ENCODE peak calls at places on chromosomes 13 and 19, in six cellular contexts. T is A549; R is AG04450; L is cardiac muscle cell; C is CD8-positive, alpha-beta T cell; Z is right lobe of liver. H is an unnamed sample.

GRCh38 chr19:37334179-37335071 is 36.5 kb upstream of the ZNF527 start:
- DNase-seq in T (no peak), Z (peak; percentile 94), C (peak; percentile 82), R (peak; percentile 56), L (peak; percentile 94), H (peak; percentile 89)

GRCh38 chr19:39582891-39583625 is 19.3 kb upstream of the LGALS13 start:
- DNase-seq in T (no peak), R (no peak), C (no peak), L (no peak), Z (no peak), H (no peak)

GRCh38 chr13:82719987-82720386 is 1162.3 kb downstream of the SLITRK1 start:
- DNase-seq in T (no peak), C (no peak), R (no peak), Z (no peak), L (no peak), H (no peak)

GRCh38 chr19:52170863-52171320 is 529 bp downstream of the ZNF836 start:
- DNase-seq in T (no peak), L (no peak), Z (peak; percentile 48), C (no peak), R (no peak), H (peak; percentile 4)

GRCh38 chr19:40632311-40633036 is 31.3 kb downstream of the LTBP4 start:
- DNase-seq in L (no peak), T (no peak), Z (no peak), C (no peak), R (no peak), H (no peak)

GRCh38 chr19:3975144-3975543 is 4.2 kb upstream of the DAPK3 start:
- DNase-seq in L (no peak), R (no peak), C (no peak), T (no peak), Z (no peak), H (no peak)

GRCh38 chr13:24389506-24389905 is 80.1 kb downstream of the C1QTNF9 start:
- DNase-seq in T (no peak), R (no peak), C (no peak), L (no peak), Z (no peak), H (no peak)

GRCh38 chr13:77749481-77749880 is 52.0 kb downstream of the SLAIN1 start:
- DNase-seq in T (no peak), C (no peak), L (no peak), R (no peak), Z (no peak), H (no peak)

DNA sequence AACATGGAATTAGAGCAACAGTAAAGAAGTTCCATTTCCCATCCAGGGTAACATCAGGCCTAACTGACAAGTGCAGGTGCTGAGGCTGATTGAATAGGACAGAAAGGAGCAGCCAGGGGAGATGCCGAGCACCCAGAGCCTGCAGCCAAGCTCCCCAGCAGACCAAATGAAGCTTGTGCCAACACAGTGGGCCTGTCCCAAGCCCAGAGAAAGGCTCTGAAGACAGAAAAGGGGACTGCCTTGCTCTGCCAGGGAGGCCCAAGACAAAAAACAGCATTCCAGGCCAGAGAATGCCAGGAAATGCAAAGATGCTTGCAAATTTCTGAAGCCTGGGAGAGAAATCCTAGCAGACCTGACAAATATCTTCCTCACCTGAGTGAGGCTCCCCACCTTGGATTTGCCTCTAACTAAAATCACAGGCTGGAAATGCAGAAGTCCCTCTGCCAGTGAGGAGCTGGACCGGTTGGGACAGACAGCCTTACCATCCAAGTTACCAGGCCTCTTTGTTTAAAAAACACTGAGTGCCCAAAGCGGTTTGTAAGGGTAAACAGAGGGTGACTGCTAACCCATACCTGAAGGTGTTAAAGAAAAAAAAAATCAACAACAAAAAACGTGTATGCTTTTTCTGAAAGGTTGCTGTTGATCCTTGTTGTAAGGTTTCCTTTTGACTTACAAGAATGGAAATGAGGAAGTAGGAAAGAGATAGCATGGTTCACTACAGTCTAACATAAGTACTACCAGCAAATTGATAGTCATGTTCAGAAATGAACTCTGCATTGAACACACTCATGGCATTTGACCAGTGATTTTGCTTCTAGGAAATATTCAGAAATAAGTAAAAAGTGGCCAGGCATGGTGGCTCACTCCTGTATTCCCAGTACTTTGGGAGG is 11.9 kb upstream of the HMGB1 start:
- DNase-seq in L (no peak), C (no peak), Z (no peak), T (no peak), R (no peak), H (no peak)
- TF ChIP-seq CTCF in L (no peak), C (no peak), Z (no peak), T (no peak), R (no peak), H (no peak)

GRCh38 chr19:47243776-47244547 is 12.4 kb upstream of the CCDC9 start:
- DNase-seq in L (peak; percentile 99), C (peak; percentile 81), Z (peak; percentile 89), R (peak; percentile 94), T (peak; percentile 94), H (peak; percentile 86)
- H3K27ac ChIP-seq in L (no peak overlapping the region), C (peak overlapping the region; percentile 18), Z (no peak overlapping the region), R (peak overlapping the region; percentile 95), T (peak overlapping the region; percentile 82), H (peak overlapping the region; percentile 83)

DNA sequence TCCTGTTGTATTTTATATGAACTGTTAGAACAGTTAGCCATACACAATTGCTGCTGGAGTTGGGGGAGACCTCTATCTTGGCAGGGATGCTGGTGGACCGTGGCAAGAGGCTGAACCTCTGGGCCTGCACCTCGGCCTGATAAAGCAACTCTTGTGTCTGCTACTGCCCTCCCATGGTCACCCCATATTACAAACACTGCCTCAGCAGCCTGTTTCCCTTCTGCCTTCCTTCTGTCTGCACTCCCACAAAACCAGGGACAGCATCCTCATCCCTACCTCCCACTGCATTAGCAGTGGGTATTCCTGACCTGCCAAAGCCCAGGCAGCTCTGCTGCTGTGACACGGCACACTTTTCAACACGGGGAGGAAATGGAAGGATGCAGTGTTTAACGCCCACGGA is 456.4 kb downstream of the FGF14 start:
- DNase-seq in C (no peak), T (no peak), Z (no peak), R (no peak), L (no peak), H (no peak)
- TF ChIP-seq CTCF in C (no peak), T (no peak), Z (no peak), R (no peak), L (no peak), H (no peak)

GRCh38 chr13:113831061-113831460 is 32.8 kb downstream of the GAS6 start:
- DNase-seq in C (no peak), T (no peak), L (no peak), Z (no peak), R (no peak), H (no peak)
- H3K27ac ChIP-seq in C (no peak overlapping the region), T (no peak overlapping the region), L (no peak overlapping the region), Z (no peak overlapping the region), R (no peak overlapping the region), H (peak overlapping the region; percentile 28)

GRCh38 chr13:28583661-28584091 is 75.3 kb upstream of the POMP start:
- DNase-seq in R (no peak), Z (no peak), C (no peak), T (no peak), L (peak; percentile 21), H (no peak)

GRCh38 chr13:28582892-28583240 is 76.1 kb upstream of the POMP start:
- DNase-seq in C (no peak), T (no peak), L (no peak), R (no peak), Z (no peak), H (no peak)

GRCh38 chr13:28579334-28579733 is 79.6 kb upstream of the POMP start:
- DNase-seq in Z (no peak), R (no peak), T (no peak), C (no peak), L (no peak), H (no peak)

GRCh38 chr13:28584873-28585317 is 74.0 kb upstream of the POMP start:
- DNase-seq in Z (no peak), R (peak; percentile 13), T (no peak), L (peak; percentile 28), C (no peak), H (no peak)

GRCh38 chr13:28582225-28582891 is 76.6 kb upstream of the POMP start:
- DNase-seq in C (no peak), T (no peak), Z (no peak), L (peak; percentile 15), R (no peak), H (no peak)
- TF ChIP-seq CTCF in C (no peak), T (no peak), Z (no peak), L (no peak), R (no peak), H (no peak)

DNA sequence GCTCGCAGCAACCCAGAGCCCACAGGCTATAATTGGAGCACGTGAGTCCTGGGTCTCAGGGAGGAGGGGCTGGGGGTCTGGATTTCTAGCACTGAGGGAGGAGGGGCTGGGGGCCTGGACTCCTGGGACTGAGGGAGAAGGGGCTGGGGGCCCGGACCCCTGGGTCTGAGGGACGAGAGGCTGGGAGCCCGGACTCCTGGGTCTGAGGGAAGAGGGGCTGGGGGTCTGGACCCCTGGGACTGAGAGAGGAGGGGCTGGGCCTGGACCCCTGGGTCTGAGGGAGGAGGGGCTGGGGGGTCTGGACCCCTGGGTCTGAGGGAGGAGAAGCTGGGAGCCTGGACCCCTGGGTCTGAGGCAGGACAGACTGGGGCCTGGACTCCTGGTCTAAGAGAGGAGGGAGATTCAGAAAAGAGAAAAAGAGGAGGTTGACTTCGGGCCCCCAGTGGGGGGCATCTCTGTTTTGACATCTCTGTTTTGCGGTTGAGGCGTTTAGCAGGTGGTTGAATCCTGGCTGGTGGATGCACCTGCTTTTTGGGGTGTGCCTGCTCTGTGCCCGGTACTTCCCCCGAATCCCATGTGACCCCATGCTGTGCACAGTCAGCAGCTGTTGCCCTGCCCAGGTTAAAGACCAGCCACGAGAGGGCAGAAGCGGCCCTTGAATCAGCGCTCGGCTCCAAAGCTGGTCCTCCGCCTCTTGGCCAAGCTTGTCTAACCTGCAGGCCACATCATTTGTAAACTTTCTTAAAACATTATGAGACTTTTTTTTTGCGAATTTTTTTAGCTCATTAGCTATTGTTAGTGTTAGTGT is 10.5 kb downstream of the PVR start:
- DNase-seq in R (no peak), C (peak; percentile 56), T (peak; percentile 87), L (peak; percentile 68), Z (peak; percentile 87), H (peak; percentile 42)
- H3K27ac ChIP-seq in R (peak overlapping the region; percentile 11), C (no peak overlapping the region), T (peak overlapping the region; percentile 34), L (no peak overlapping the region), Z (no peak overlapping the region), H (peak overlapping the region; percentile 7)